ENCODE peak calls at places on chromosomes 7 and 10, in seven cellular contexts. N is CD8-positive, alpha-beta memory T cell; P is esophagus squamous epithelium; L is uterus; J is OCI-LY7; D is adrenal gland; U is gastrocnemius medialis. K is an unnamed sample. For H3K4me1, the result is how much of the 10 kb centered on the place peaks cover.

GRCh38 chr10:17001961-17002749 is 127.5 kb downstream of the CUBN start:
- DNase-seq in D (peak), J (no peak), U (peak), L (peak), P (no peak), N (peak), K (peak)

GRCh38 chr7:157337316-157338149 is 729 bp downstream of the DNAJB6 start:
- DNase-seq in U (peak), N (peak), L (peak), P (no peak), D (peak), J (peak), K (peak)

GRCh38 chr7:44210107-44210506 is 9.3 kb downstream of the YKT6 start:
- DNase-seq in D (no peak), U (peak), J (no peak), L (no peak), N (no peak), P (no peak), K (no peak)

GRCh38 chr7:157339777-157340677 is 3.2 kb downstream of the DNAJB6 start:
- DNase-seq in N (peak), P (no peak), U (peak), J (peak), D (peak), L (peak), K (peak)

GRCh38 chr7:158824028-158824427 is 5.3 kb downstream of the ESYT2 start:
- DNase-seq in P (no peak), U (no peak), N (peak), D (no peak), L (no peak), J (peak), K (no peak)

GRCh38 chr7:45064047-45064725 is 24.6 kb downstream of the NACAD start:
- DNase-seq in J (no peak), N (no peak), L (no peak), P (no peak), U (no peak), D (no peak), K (no peak)

GRCh38 chr10:9140373-9140772 is 1085.9 kb downstream of the GATA3 start:
- DNase-seq in D (no peak), P (no peak), N (no peak), J (no peak), L (no peak), U (no peak), K (no peak)

GRCh38 chr7:27110977-27111752 is 8.7 kb upstream of the HOXA2 start:
- DNase-seq in N (no peak), L (peak), P (no peak), D (no peak), J (no peak), U (no peak), K (peak)

GRCh38 chr7:144437370-144438191 is 34.1 kb upstream of the NOBOX start:
- DNase-seq in P (no peak), D (peak), J (peak), U (no peak), L (peak), N (no peak), K (no peak)

GRCh38 chr10:90742189-90742588 is 115.7 kb downstream of the HTR7 start:
- DNase-seq in D (no peak), L (no peak), N (no peak), P (no peak), U (no peak), J (no peak), K (no peak)

GRCh38 chr7:32059289-32060045 is 10.7 kb downstream of the PDE1C start:
- DNase-seq in J (no peak), P (no peak), N (no peak), L (no peak), D (no peak), U (no peak), K (no peak)

GRCh38 chr10:124341768-124342135 is 77.0 kb downstream of the OAT start:
- DNase-seq in U (no peak), D (no peak), N (peak), L (no peak), P (no peak), J (no peak), K (no peak)

GRCh38 chr7:114647518-114647917 is 232.9 kb downstream of the FOXP2 start:
- DNase-seq in J (no peak), L (no peak), N (no peak), D (no peak), U (no peak), P (no peak), K (no peak)

GRCh38 chr10:49139866-49140195 is 6.0 kb upstream of the FAM170B start:
- DNase-seq in J (no peak), L (no peak), D (peak), P (no peak), U (no peak), N (no peak), K (no peak)

GRCh38 chr7:867001-867405 is 9.4 kb upstream of the GET4 start:
- DNase-seq in P (no peak), U (peak), J (no peak), N (no peak), D (peak), L (peak), K (peak)

GRCh38 chr7:1232623-1233327 is at the start of gene UNCX:
- DNase-seq in D (no peak), N (no peak), L (no peak), P (no peak), J (no peak), U (no peak), K (no peak)

GRCh38 chr7:43625453-43625852 is 42.5 kb downstream of the STK17A start:
- DNase-seq in P (no peak), U (no peak), N (peak), J (peak), D (no peak), L (no peak), K (no peak)

GRCh38 chr7:37394158-37394557 is 54.5 kb downstream of the ELMO1 start:
- DNase-seq in U (no peak), L (no peak), D (no peak), P (no peak), J (no peak), N (no peak), K (no peak)

GRCh38 chr10:126001579-126001978 is 105.2 kb downstream of the FANK1 start:
- DNase-seq in P (no peak), U (no peak), L (no peak), J (no peak), D (peak), N (no peak), K (no peak)

GRCh38 chr10:1425886-1426285 is 311.4 kb downstream of the ADARB2 start:
- DNase-seq in D (no peak), P (no peak), U (no peak), L (no peak), N (no peak), J (peak), K (no peak)

GRCh38 chr7:105877736-105878135 is 1.3 kb upstream of the ATXN7L1 start:
- DNase-seq in P (no peak), U (no peak), L (no peak), J (no peak), D (no peak), N (no peak), K (no peak)

GRCh38 chr10:63671317-63671937 is 150.2 kb downstream of the REEP3 start:
- DNase-seq in J (no peak), N (no peak), D (no peak), U (no peak), P (no peak), L (no peak), K (no peak)

GRCh38 chr10:119525116-119525515 is 17.4 kb downstream of the RGS10 start:
- DNase-seq in J (no peak), D (no peak), U (no peak), N (no peak), L (no peak), P (no peak), K (no peak)

GRCh38 chr7:29189743-29190201 is 4.8 kb upstream of the CHN2 start:
- DNase-seq in D (peak), P (no peak), L (peak), N (peak), U (no peak), J (peak), K (peak)

GRCh38 chr10:79274279-79275104 is 72.8 kb upstream of the PPIF start:
- DNase-seq in U (peak), P (no peak), J (no peak), D (peak), L (peak), N (no peak), K (peak)

GRCh38 chr10:22580711-22581110 is 133.7 kb downstream of the PIP4K2A start:
- DNase-seq in L (no peak), D (no peak), U (no peak), P (no peak), J (no peak), N (no peak), K (no peak)

GRCh38 chr10:122499491-122499941 is 38.2 kb downstream of the HTRA1 start:
- DNase-seq in N (no peak), P (no peak), L (peak), J (no peak), D (no peak), U (peak), K (no peak)

GRCh38 chr7:16702433-16702832 is 51.1 kb upstream of the TSPAN13 start:
- DNase-seq in L (no peak), J (no peak), P (no peak), U (no peak), D (no peak), N (no peak), K (no peak)

GRCh38 chr7:75628055-75628454 is 110.7 kb downstream of the HIP1 start:
- DNase-seq in L (no peak), U (no peak), D (no peak), J (no peak), P (no peak), N (no peak), K (no peak)

GRCh38 chr7:36312064-36312914 is 77.4 kb upstream of the ANLN start:
- DNase-seq in D (no peak), N (peak), L (no peak), J (peak), P (no peak), U (no peak), K (no peak)

GRCh38 chr7:106618480-106618879 is 42.5 kb downstream of the CCDC71L start:
- DNase-seq in N (no peak), L (no peak), U (no peak), J (no peak), P (no peak), D (no peak), K (no peak)

GRCh38 chr7:38451840-38452239 is 178.4 kb upstream of the TARP start:
- DNase-seq in J (no peak), U (no peak), L (no peak), P (no peak), N (no peak), D (no peak), K (no peak)

GRCh38 chr7:36605261-36605660 is 119.0 kb downstream of the AOAH start:
- DNase-seq in L (no peak), N (no peak), P (no peak), J (no peak), D (no peak), U (no peak), K (no peak)

GRCh38 chr10:130169136-130169888 is 33.1 kb downstream of the GLRX3 start:
- DNase-seq in L (no peak), P (no peak), U (no peak), N (no peak), D (no peak), J (no peak), K (no peak)

GRCh38 chr10:29698766-29699490 is 64.2 kb upstream of the SVIL start:
- DNase-seq in N (no peak), D (no peak), P (no peak), J (no peak), L (no peak), U (no peak), K (no peak)

GRCh38 chr10:29702288-29703164 is 67.8 kb upstream of the SVIL start:
- DNase-seq in N (no peak), U (no peak), P (no peak), L (no peak), D (no peak), J (no peak), K (no peak)

GRCh38 chr10:29699621-29700020 is 64.8 kb upstream of the SVIL start:
- DNase-seq in N (no peak), P (no peak), U (no peak), D (no peak), J (no peak), L (no peak), K (no peak)

GRCh38 chr10:29703276-29703675 is 68.5 kb upstream of the SVIL start:
- DNase-seq in N (no peak), P (no peak), J (no peak), D (no peak), U (no peak), L (no peak), K (no peak)
- H3K4me3 ChIP-seq in N (no peak), P (no peak), J (no peak), D (no peak), U (no peak), L (no peak), K (no peak)

DNA sequence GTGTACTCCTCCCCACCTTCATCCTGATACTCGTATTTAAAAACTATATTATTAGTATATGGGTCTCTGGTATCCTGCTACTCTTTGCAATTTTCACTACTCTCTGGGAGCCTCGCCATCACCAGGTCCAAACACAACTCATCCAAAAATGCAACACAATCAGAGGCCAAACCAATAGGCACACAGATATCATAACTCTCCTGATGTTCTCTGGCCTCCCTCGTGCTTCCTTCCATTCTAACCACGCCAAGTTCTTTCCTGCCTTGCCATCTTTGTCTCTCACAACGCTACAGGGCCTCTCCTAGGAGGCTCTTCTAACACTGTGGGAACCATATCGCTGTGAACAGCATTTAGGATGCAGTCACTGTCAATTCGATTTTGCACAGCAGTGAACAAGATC is 7.3 kb downstream of the RHEB start:
- DNase-seq in L (no peak), D (no peak), J (no peak), P (no peak), U (no peak), N (no peak), K (no peak)
- H3K4me1 ChIP-seq in L (under half), D (under half), J (under half), P (under half), U (half or more), N (half or more), K (half or more)

DNA sequence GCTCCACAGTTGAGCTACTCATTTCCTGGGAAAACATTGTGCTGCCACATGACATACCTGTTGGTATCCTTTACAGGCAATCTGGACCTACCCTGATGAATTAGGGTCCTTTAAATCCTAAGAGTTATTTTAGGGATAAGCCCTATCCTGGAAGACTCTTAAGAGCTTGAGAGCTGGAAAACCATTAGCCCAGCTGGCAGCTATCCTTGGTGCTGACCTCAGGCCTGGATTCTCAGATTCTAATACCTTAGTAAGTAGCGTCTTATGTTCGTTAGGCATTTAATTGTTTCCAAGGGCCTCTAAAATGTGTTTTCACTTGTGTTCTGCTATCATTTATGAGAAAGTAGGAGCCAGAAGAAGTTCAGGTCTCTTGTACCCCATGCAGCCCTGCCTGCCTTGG is 93.0 kb upstream of the SORCS3 start:
- DNase-seq in U (no peak), P (no peak), N (no peak), D (no peak), J (no peak), L (no peak), K (no peak)
- H3K4me3 ChIP-seq in U (no peak), P (no peak), N (no peak), D (no peak), J (no peak), L (no peak), K (no peak)

GRCh38 chr10:15856328-15857000 is 3.8 kb downstream of the MINDY3 start:
- DNase-seq in L (no peak), U (no peak), P (no peak), D (peak), N (no peak), J (no peak), K (no peak)
- H3K4me1 ChIP-seq in L (under half), U (under half), P (under half), D (under half), N (under half), J (under half), K (under half)